ENCODE peak calls at places on chromosomes 4 and X, in nine cellular contexts. M is Daoy; Y is stimulated activated CD4-positive, alpha-beta T cell treated with anti-CD3 and anti-CD28 coated beads, Interleukin-1b, Interleukin-23, amount 100 ng/mL, for 4 hours; L is AG08396; I is activated CD8-positive, alpha-beta T cell treated with anti-CD3 and anti-CD28 coated beads, Interleukin-2, amount 10 ng/mL, durations not matched to agents 7 days and 5 days; O is GM04504; W is ecto neural progenitor cell; B is NCI-H1694 treated with DMSO at 0.1 percent for 48 hours; E is cardiac muscle cell. U is an unnamed sample.

GRCh38 chr4:150164055-150164454 is 85.8 kb downstream of the DCLK2 start:
- DNase-seq in B (no peak), W (no peak), I (no peak), M (no peak), E (no peak), Y (no peak), L (no peak), O (no peak), U (no peak)

GRCh38 chrX:2397648-2398340 is 103.0 kb downstream of the DHRSX start:
- DNase-seq in B (no peak), O (no peak), E (peak; percentile 54), Y (no peak), L (peak; percentile 56), M (peak; percentile 31), I (no peak), W (no peak), U (no peak)

GRCh38 chrX:8649969-8650368 is 82.0 kb downstream of the ANOS1 start:
- DNase-seq in O (no peak), Y (no peak), L (no peak), W (no peak), E (no peak), B (no peak), I (no peak), M (no peak), U (no peak)

GRCh38 chr4:2689825-2690700 is 66.1 kb downstream of the TNIP2 start:
- DNase-seq in W (no peak), E (no peak), O (no peak), Y (no peak), L (no peak), B (no peak), I (peak; percentile 42), M (peak; percentile 44), U (no peak)

GRCh38 chr4:80788798-80789197 is 241.7 kb upstream of the BMP3 start:
- DNase-seq in O (no peak), I (no peak), E (peak; percentile 19), M (no peak), Y (no peak), L (no peak), B (no peak), W (no peak), U (no peak)

GRCh38 chr4:110005461-110006056 is 92.9 kb downstream of the EGF start:
- DNase-seq in M (peak; percentile 33), O (peak; percentile 28), Y (no peak), I (no peak), E (peak; percentile 84), W (no peak), L (peak; percentile 38), B (peak; percentile 28), U (peak; percentile 41)

GRCh38 chr4:62517721-62518120 is 1317.6 kb downstream of the ADGRL3 start:
- DNase-seq in Y (no peak), I (no peak), B (no peak), M (peak; percentile 3), L (no peak), W (no peak), E (no peak), O (no peak), U (no peak)

GRCh38 chr4:6043188-6043587 is 25.0 kb upstream of the C4orf50 start:
- DNase-seq in O (no peak), B (no peak), I (no peak), E (no peak), M (no peak), L (no peak), Y (no peak), W (no peak), U (no peak)

GRCh38 chr4:37726666-37727065 is 40.5 kb upstream of the RELL1 start:
- DNase-seq in W (no peak), O (no peak), E (peak; percentile 86), Y (no peak), B (no peak), L (no peak), I (no peak), M (peak; percentile 43), U (no peak)

GRCh38 chrX:50450324-50450723 is 20.3 kb downstream of the DGKK start:
- DNase-seq in L (no peak), Y (no peak), M (no peak), E (no peak), W (no peak), I (no peak), O (no peak), B (no peak), U (no peak)

GRCh38 chrX:132022115-132022862 is 813 bp upstream of the STK26 start:
- DNase-seq in B (peak; percentile 49), L (no peak), M (no peak), O (no peak), E (peak; percentile 10), I (peak; percentile 28), Y (no peak), W (no peak), U (no peak)

GRCh38 chr4:120080533-120080932 is 13.9 kb upstream of the MAD2L1 start:
- DNase-seq in M (no peak), I (no peak), Y (no peak), B (no peak), E (no peak), L (no peak), O (no peak), W (no peak), U (no peak)

GRCh38 chr4:105666693-105667092 is 41.8 kb downstream of the INTS12 start:
- DNase-seq in I (no peak), B (peak; percentile 16), W (no peak), O (peak; percentile 3), M (no peak), Y (no peak), E (peak; percentile 71), L (no peak), U (no peak)

GRCh38 chr4:8110071-8110986 is 48.3 kb downstream of the ABLIM2 start:
- DNase-seq in W (peak; percentile 78), I (no peak), M (peak; percentile 57), B (no peak), E (peak; percentile 14), L (no peak), Y (no peak), O (no peak), U (no peak)

GRCh38 chrX:17931855-17932254 is 70.8 kb upstream of the RAI2 start:
- DNase-seq in E (no peak), Y (no peak), W (no peak), M (no peak), O (no peak), L (no peak), I (no peak), B (no peak), U (no peak)

GRCh38 chr4:47061435-47061834 is 30.1 kb downstream of the GABRB1 start:
- DNase-seq in L (peak; percentile 11), O (no peak), W (no peak), I (no peak), M (no peak), B (no peak), E (no peak), Y (no peak), U (peak; percentile 17)

GRCh38 chr4:117983541-117984451 is 50.5 kb upstream of the NDST3 start:
- DNase-seq in E (peak; percentile 6), W (no peak), M (peak; percentile 34), O (no peak), B (no peak), Y (no peak), L (no peak), I (no peak), U (no peak)

GRCh38 chr4:87103691-87104187 is 116.7 kb downstream of the KLHL8 start:
- DNase-seq in I (no peak), L (no peak), O (no peak), M (peak; percentile 6), E (peak; percentile 83), W (no peak), B (no peak), Y (no peak), U (no peak)

GRCh38 chrX:9566150-9566621 is 101.3 kb downstream of the TBL1X start:
- DNase-seq in L (peak; percentile 61), Y (no peak), E (peak; percentile 82), M (peak; percentile 80), B (peak; percentile 27), O (peak; percentile 58), W (no peak), I (peak; percentile 21), U (peak; percentile 45)

GRCh38 chr4:53068755-53069154 is 206.6 kb downstream of the RASL11B start:
- DNase-seq in L (no peak), M (peak; percentile 7), W (no peak), E (no peak), O (peak; percentile 22), Y (no peak), I (no peak), B (no peak), U (no peak)

U was measured in AG04449.